ENCODE peak calls at places on chromosomes 3 and 15, in six cellular contexts. X is stimulated activated CD4-positive, alpha-beta T cell treated with anti-CD3 and anti-CD28 coated beads, Interleukin-4, amount 100 ng/mL, for 48 hours; W is T-cell; L is H54; D is central memory CD4-positive, alpha-beta T cell; A is COR-L47. Q is an unnamed sample.

GRCh38 chr3:120171134-120171863 is 77.1 kb upstream of the GSK3B start:
- DNase-seq in X (no peak), W (no peak), L (no peak), D (no peak), A (no peak), Q (no peak)

GRCh38 chr3:112499328-112499727 is at the start of gene BTLA:
- DNase-seq in X (no peak), W (peak), L (no peak), D (peak), A (no peak), Q (no peak)

GRCh38 chr3:58164199-58164879 is 46.4 kb downstream of the DNASE1L3 start:
- DNase-seq in X (no peak), W (no peak), L (no peak), D (no peak), A (peak), Q (no peak)

GRCh38 chr3:16511561-16512434 is 1.7 kb downstream of the RFTN1 start:
- DNase-seq in X (peak), W (peak), L (peak), D (peak), A (no peak), Q (peak)

GRCh38 chr3:160755776-160756304 is at the start of gene PPM1L:
- DNase-seq in X (no peak), W (peak), L (peak), D (peak), A (peak), Q (peak)

GRCh38 chr15:83695246-83695645 is 41.3 kb downstream of the ADAMTSL3 start:
- DNase-seq in X (no peak), W (no peak), L (no peak), D (no peak), A (no peak), Q (no peak)

GRCh38 chr3:123314409-123315270 is 112.9 kb downstream of the SEC22A start:
- DNase-seq in X (no peak), W (no peak), L (no peak), D (no peak), A (peak), Q (no peak)

GRCh38 chr15:99153026-99153535 is 48.2 kb downstream of the SYNM start:
- DNase-seq in X (no peak), W (no peak), L (no peak), D (no peak), A (no peak), Q (no peak)

GRCh38 chr3:128438488-128439072 is 28.1 kb downstream of the DNAJB8 start:
- DNase-seq in X (no peak), W (no peak), L (no peak), D (no peak), A (no peak), Q (no peak)

GRCh38 chr3:3799173-3800075 is at the start of gene LRRN1:
- DNase-seq in X (peak), W (peak), L (no peak), D (no peak), A (no peak), Q (peak)

GRCh38 chr15:82944840-82945239 is 7.7 kb downstream of the HOMER2 start:
- DNase-seq in X (no peak), W (no peak), L (no peak), D (no peak), A (no peak), Q (no peak)

GRCh38 chr3:187848396-187848795 is 103.1 kb upstream of the BCL6 start:
- DNase-seq in X (no peak), W (no peak), L (no peak), D (no peak), A (no peak), Q (no peak)

GRCh38 chr3:134694445-134694844 is 43.6 kb upstream of the KY start:
- DNase-seq in X (no peak), W (no peak), L (no peak), D (no peak), A (no peak), Q (no peak)

GRCh38 chr3:66404246-66404645 is 96.6 kb downstream of the LRIG1 start:
- DNase-seq in X (no peak), W (no peak), L (no peak), D (no peak), A (no peak), Q (no peak)